ENCODE peak calls at places on chromosomes 16 and 17, in five cellular contexts. D is H54; Y is NCI-H2171 treated with DMSO at 0.1 percent for 48 hours; R is fibroblast of mammary gland; M is stimulated activated CD8-positive, alpha-beta memory T cell treated with anti-CD3 and anti-CD28 coated beads, Interleukin-4, amount 100 ng/mL, for 4 hours. Q is an unnamed sample.
A peak's percentile ranks its signal among the peaks of the same experiment; 100 is the strongest.

GRCh38 chr16:58046054-58046881 is 20.7 kb downstream of the MMP15 start:
- DNase-seq in D (no peak), Y (no peak), R (no peak), M (no peak), Q (no peak)

GRCh38 chr17:16818340-16818739 is 128.3 kb downstream of the CCDC144A start:
- DNase-seq in D (no peak), Y (no peak), R (no peak), M (no peak), Q (no peak)

GRCh38 chr17:82367724-82368524 is 3.6 kb upstream of the UTS2R start:
- DNase-seq in D (no peak), Y (peak; percentile 61), R (peak; percentile 10), M (no peak), Q (no peak)

GRCh38 chr17:57566724-57567123 is 178.4 kb downstream of the CCDC182 start:
- DNase-seq in D (no peak), Y (no peak), R (no peak), M (no peak), Q (no peak)

GRCh38 chr17:82923366-82924113 is 83.7 kb upstream of the ZNF750 start:
- DNase-seq in D (no peak), Y (peak; percentile 25), R (no peak), M (no peak), Q (no peak)

GRCh38 chr17:4043862-4044261 is 79.6 kb upstream of the ATP2A3 start:
- DNase-seq in D (no peak), Y (no peak), R (no peak), M (peak; percentile 11), Q (no peak)

GRCh38 chr17:47208744-47209488 is at the start of gene MYL4:
- DNase-seq in D (no peak), Y (no peak), R (no peak), M (no peak), Q (no peak)

GRCh38 chr16:1175566-1176279 is 22.8 kb downstream of the CACNA1H start:
- DNase-seq in D (no peak), Y (no peak), R (no peak), M (no peak), Q (no peak)

GRCh38 chr17:72136692-72137550 is 16.1 kb downstream of the SOX9 start:
- DNase-seq in D (peak; percentile 53), Y (peak; percentile 94), R (peak; percentile 87), M (no peak), Q (peak; percentile 51)

GRCh38 chr17:76014100-76014924 is 12.8 kb downstream of the EVPL start:
- DNase-seq in D (peak; percentile 93), Y (peak; percentile 71), R (peak; percentile 63), M (peak; percentile 52), Q (peak; percentile 75)